ENCODE peak calls at places on chromosomes 16 and 17, in ten cellular contexts. V is T-helper 1 cell; N is stimulated activated CD4-positive, alpha-beta T cell treated with anti-CD3 and anti-CD28 coated beads, Interleukin-15, amount 100 ng/mL, for 1 hour; K is stimulated activated CD8-positive, alpha-beta memory T cell treated with anti-CD3 and anti-CD28 coated beads, Interleukin-7, amount 100 ng/mL, for 1 hour; L is colonic mucosa; I is stimulated activated naive CD8-positive, alpha-beta T cell treated with anti-CD3 and anti-CD28 coated beads, Interleukin-15, Interleukin-2, amounts not matched to agents 100 U/mL and 50 U/mL, for 24 hours; D is omental fat pad; H is Calu3; S is memory B cell; Y is activated T-helper 1 cell treated with anti-CD3 and anti-CD28 coated beads, Interleukin-12 subunit alpha, Interleukin-12 subunit beta, Interleukin-2, Interleukin-4 antibody, amounts not matched to agents 30 ng/mL and 10 ng/mL and 1 ng/mL, durations not matched to agents 14 hours and 24 hours and 36 hours. A is an unnamed sample.

GRCh38 chr17:47281246-47281645 is 27.6 kb downstream of the ITGB3 start:
- DNase-seq in V (no peak), N (no peak), K (no peak), L (no peak), I (no peak), D (no peak), H (no peak), S (no peak), Y (no peak), A (no peak)

GRCh38 chr17:46173153-46173552 is 20.1 kb downstream of the KANSL1 start:
- DNase-seq in V (no peak), N (no peak), K (no peak), L (no peak), I (no peak), D (no peak), H (no peak), S (no peak), Y (no peak), A (no peak)

GRCh38 chr16:75727221-75727620 is 931 bp upstream of the CPHXL start:
- DNase-seq in V (no peak), N (no peak), K (no peak), L (no peak), I (no peak), D (no peak), H (no peak), S (no peak), Y (no peak), A (no peak)

GRCh38 chr16:5836979-5837670 is 739.5 kb upstream of the EEF2KMT start:
- DNase-seq in V (no peak), N (no peak), K (no peak), L (no peak), I (no peak), D (no peak), H (no peak), S (no peak), Y (no peak), A (no peak)

GRCh38 chr16:84246679-84247077 is 6.9 kb upstream of the KCNG4 start:
- DNase-seq in V (no peak), N (no peak), K (no peak), L (no peak), I (no peak), D (no peak), H (no peak), S (no peak), Y (no peak), A (no peak)

GRCh38 chr17:40350410-40351184 is 13.9 kb downstream of the GJD3 start:
- DNase-seq in V (no peak), N (no peak), K (no peak), L (peak), I (no peak), D (no peak), H (no peak), S (no peak), Y (no peak), A (no peak)

GRCh38 chr17:82602487-82602886 is 45.8 kb downstream of the WDR45B start:
- DNase-seq in V (no peak), N (no peak), K (no peak), L (no peak), I (no peak), D (no peak), H (no peak), S (no peak), Y (no peak), A (no peak)

GRCh38 chr16:72934661-72935403 is 113.1 kb downstream of the ZFHX3 start:
- DNase-seq in V (no peak), N (no peak), K (no peak), L (no peak), I (no peak), D (no peak), H (no peak), S (no peak), Y (no peak), A (no peak)

GRCh38 chr17:63694229-63694973 is 5.5 kb downstream of the LIMD2 start:
- DNase-seq in V (no peak), N (no peak), K (no peak), L (no peak), I (no peak), D (no peak), H (no peak), S (no peak), Y (no peak), A (no peak)

GRCh38 chr17:82061047-82061925 is 4.3 kb downstream of the DUS1L start:
- DNase-seq in V (no peak), N (no peak), K (no peak), L (no peak), I (no peak), D (no peak), H (no peak), S (no peak), Y (no peak), A (no peak)

GRCh38 chr16:65111306-65111705 is 10.6 kb downstream of the CDH11 start:
- DNase-seq in V (no peak), N (no peak), K (no peak), L (peak), I (no peak), D (no peak), H (no peak), S (no peak), Y (no peak), A (no peak)

GRCh38 chr17:50258647-50259483 is 15.4 kb upstream of the TMEM92 start:
- DNase-seq in V (no peak), N (no peak), K (no peak), L (no peak), I (no peak), D (no peak), H (no peak), S (no peak), Y (no peak), A (no peak)

GRCh38 chr16:81366316-81366932 is 51.7 kb downstream of the GAN start:
- DNase-seq in V (no peak), N (no peak), K (no peak), L (no peak), I (no peak), D (no peak), H (peak), S (peak), Y (no peak), A (no peak)

GRCh38 chr17:6244796-6245195 is 174.6 kb downstream of the WSCD1 start:
- DNase-seq in V (no peak), N (no peak), K (no peak), L (no peak), I (no peak), D (no peak), H (no peak), S (no peak), Y (no peak), A (no peak)